ENCODE peak calls at places on chromosomes 13 and 19, in ten cellular contexts. G is naive thymus-derived CD4-positive, alpha-beta T cell; L is hypothalamus; B is stimulated activated naive CD4-positive, alpha-beta T cell treated with Interleukin-2 at 50 U/mL for 16 hours; C is fibroblast of lung; Y is activated T-cell treated with anti-CD3 and anti-CD28 coated beads for 24 hours; H is ACHN; A is activated CD8-positive, alpha-beta memory T cell treated with anti-CD3 and anti-CD28 coated beads for 24 hours; O is activated T-helper 9 cell treated with anti-CD3 and anti-CD28 coated beads, Interleukin-2, amount 50 U/mL, for 16 hours; M is NCI-H2029. N is an unnamed sample.

GRCh38 chr13:103324641-103325040 is 258.4 kb upstream of the SLC10A2 start:
- DNase-seq in G (no peak), L (no peak), B (no peak), C (no peak), Y (no peak), H (no peak), A (no peak), O (no peak), M (no peak), N (no peak)

GRCh38 chr19:47623921-47624391 is 15.0 kb downstream of the BICRA start:
- DNase-seq in G (no peak), L (no peak), B (no peak), C (no peak), Y (no peak), H (no peak), A (no peak), O (no peak), M (no peak), N (no peak)

GRCh38 chr13:95714142-95714832 is 37.3 kb downstream of the DNAJC3 start:
- DNase-seq in G (no peak), L (no peak), B (no peak), C (peak), Y (no peak), H (no peak), A (no peak), O (no peak), M (no peak), N (peak)

GRCh38 chr19:49064768-49065611 is at the start of gene NTF4:
- DNase-seq in G (no peak), L (no peak), B (no peak), C (no peak), Y (no peak), H (peak), A (no peak), O (no peak), M (no peak), N (peak)

GRCh38 chr13:44972956-44973581 is 16.2 kb downstream of the NUFIP1 start:
- DNase-seq in G (peak), L (peak), B (no peak), C (peak), Y (no peak), H (peak), A (no peak), O (no peak), M (no peak), N (peak)

GRCh38 chr13:98144501-98145350 is 1.8 kb downstream of the FARP1 start:
- DNase-seq in G (no peak), L (peak), B (no peak), C (peak), Y (no peak), H (peak), A (no peak), O (no peak), M (no peak), N (peak)

GRCh38 chr19:44614313-44614712 is 950 bp downstream of the IGSF23 start:
- DNase-seq in G (no peak), L (no peak), B (no peak), C (no peak), Y (no peak), H (no peak), A (no peak), O (no peak), M (no peak), N (no peak)

GRCh38 chr19:19021115-19021514 is 12.2 kb downstream of the SUGP2 start:
- DNase-seq in G (no peak), L (no peak), B (no peak), C (peak), Y (no peak), H (peak), A (no peak), O (no peak), M (no peak), N (peak)

GRCh38 chr19:42216653-42217521 is 590 bp downstream of the DEDD2 start:
- DNase-seq in G (peak), L (peak), B (peak), C (peak), Y (no peak), H (peak), A (no peak), O (peak), M (peak), N (no peak)

GRCh38 chr19:42498387-42498786 is 29.9 kb downstream of the CEACAM1 start:
- DNase-seq in G (no peak), L (no peak), B (no peak), C (no peak), Y (no peak), H (no peak), A (no peak), O (no peak), M (no peak), N (no peak)

GRCh38 chr19:15181394-15181793 is 19.4 kb downstream of the NOTCH3 start:
- DNase-seq in G (no peak), L (no peak), B (no peak), C (no peak), Y (no peak), H (no peak), A (no peak), O (no peak), M (peak), N (no peak)

GRCh38 chr19:48810151-48810550 is 678 bp downstream of the BCAT2 start:
- DNase-seq in G (no peak), L (peak), B (no peak), C (no peak), Y (no peak), H (no peak), A (no peak), O (no peak), M (no peak), N (no peak)

GRCh38 chr13:44236370-44236769 is 137.3 kb upstream of the SERP2 start:
- DNase-seq in G (no peak), L (peak), B (no peak), C (peak), Y (no peak), H (no peak), A (no peak), O (no peak), M (no peak), N (no peak)

GRCh38 chr13:44667950-44668349 is 91.8 kb upstream of the TSC22D1 start:
- DNase-seq in G (no peak), L (no peak), B (no peak), C (peak), Y (no peak), H (no peak), A (no peak), O (no peak), M (no peak), N (no peak)

N was measured in Caki2.